ENCODE peak calls at places on chromosome 7, in ten cellular contexts. One of them, this sample, is unnamed.

GRCh38 chr7:43799605-43800004 is 41.1 kb downstream of the BLVRA start:
- DNase-seq in GM23338: no peak
- DNase-seq in C1 segment of cervical spinal cord: no peak
- DNase-seq in sciatic nerve: no peak
- DNase-seq in activated T-helper 1 cell treated with Interleukin-2 at 50 U/mL for 16 hours: no peak
- DNase-seq in hepatic stellate cell: no peak
- DNase-seq in Right ventricle myocardium inferior: no peak
- DNase-seq in heart right ventricle: no peak
- DNase-seq in frontal cortex: no peak
- DNase-seq in activated naive CD4-positive, alpha-beta T cell treated with anti-CD3 and anti-CD28 coated beads for 36 hours: peak
- DNase-seq in this sample: no peak

GRCh38 chr7:156496491-156497264 is 143.9 kb upstream of the RNF32 start:
- DNase-seq in GM23338: no peak
- DNase-seq in C1 segment of cervical spinal cord: no peak
- DNase-seq in sciatic nerve: no peak
- DNase-seq in activated T-helper 1 cell treated with Interleukin-2 at 50 U/mL for 16 hours: no peak
- DNase-seq in hepatic stellate cell: no peak
- DNase-seq in Right ventricle myocardium inferior: no peak
- DNase-seq in heart right ventricle: no peak
- DNase-seq in frontal cortex: no peak
- DNase-seq in activated naive CD4-positive, alpha-beta T cell treated with anti-CD3 and anti-CD28 coated beads for 36 hours: no peak
- DNase-seq in this sample: no peak

GRCh38 chr7:82506702-82507101 is 63.1 kb upstream of the CACNA2D1 start:
- DNase-seq in GM23338: no peak
- DNase-seq in C1 segment of cervical spinal cord: no peak
- DNase-seq in sciatic nerve: no peak
- DNase-seq in activated T-helper 1 cell treated with Interleukin-2 at 50 U/mL for 16 hours: no peak
- DNase-seq in hepatic stellate cell: peak
- DNase-seq in Right ventricle myocardium inferior: no peak
- DNase-seq in heart right ventricle: peak
- DNase-seq in frontal cortex: peak
- DNase-seq in activated naive CD4-positive, alpha-beta T cell treated with anti-CD3 and anti-CD28 coated beads for 36 hours: no peak
- DNase-seq in this sample: no peak

GRCh38 chr7:97012293-97013005 is 7.1 kb downstream of the DLX6 start:
- DNase-seq in GM23338: peak
- DNase-seq in C1 segment of cervical spinal cord: no peak
- DNase-seq in sciatic nerve: no peak
- DNase-seq in activated T-helper 1 cell treated with Interleukin-2 at 50 U/mL for 16 hours: no peak
- DNase-seq in hepatic stellate cell: no peak
- DNase-seq in Right ventricle myocardium inferior: no peak
- DNase-seq in heart right ventricle: no peak
- DNase-seq in frontal cortex: no peak
- DNase-seq in activated naive CD4-positive, alpha-beta T cell treated with anti-CD3 and anti-CD28 coated beads for 36 hours: no peak
- DNase-seq in this sample: no peak

GRCh38 chr7:2355079-2356008 is 717 bp downstream of the EIF3B start:
- DNase-seq in GM23338: peak
- DNase-seq in C1 segment of cervical spinal cord: no peak
- DNase-seq in sciatic nerve: no peak
- DNase-seq in activated T-helper 1 cell treated with Interleukin-2 at 50 U/mL for 16 hours: no peak
- DNase-seq in hepatic stellate cell: peak
- DNase-seq in Right ventricle myocardium inferior: no peak
- DNase-seq in heart right ventricle: no peak
- DNase-seq in frontal cortex: no peak
- DNase-seq in activated naive CD4-positive, alpha-beta T cell treated with anti-CD3 and anti-CD28 coated beads for 36 hours: peak
- DNase-seq in this sample: peak

GRCh38 chr7:77258593-77258992 is 59.0 kb upstream of the FGL2 start:
- DNase-seq in GM23338: no peak
- DNase-seq in C1 segment of cervical spinal cord: no peak
- DNase-seq in sciatic nerve: no peak
- DNase-seq in activated T-helper 1 cell treated with Interleukin-2 at 50 U/mL for 16 hours: no peak
- DNase-seq in hepatic stellate cell: no peak
- DNase-seq in Right ventricle myocardium inferior: no peak
- DNase-seq in heart right ventricle: no peak
- DNase-seq in frontal cortex: no peak
- DNase-seq in activated naive CD4-positive, alpha-beta T cell treated with anti-CD3 and anti-CD28 coated beads for 36 hours: no peak
- DNase-seq in this sample: no peak

GRCh38 chr7:85030893-85031292 is 156.0 kb downstream of the SEMA3D start:
- DNase-seq in GM23338: peak
- DNase-seq in C1 segment of cervical spinal cord: no peak
- DNase-seq in sciatic nerve: no peak
- DNase-seq in activated T-helper 1 cell treated with Interleukin-2 at 50 U/mL for 16 hours: no peak
- DNase-seq in hepatic stellate cell: peak
- DNase-seq in Right ventricle myocardium inferior: no peak
- DNase-seq in heart right ventricle: no peak
- DNase-seq in frontal cortex: peak
- DNase-seq in activated naive CD4-positive, alpha-beta T cell treated with anti-CD3 and anti-CD28 coated beads for 36 hours: no peak
- DNase-seq in this sample: no peak

GRCh38 chr7:130430841-130431713 is 9.7 kb downstream of the CEP41 start:
- DNase-seq in GM23338: no peak
- DNase-seq in C1 segment of cervical spinal cord: no peak
- DNase-seq in sciatic nerve: no peak
- DNase-seq in activated T-helper 1 cell treated with Interleukin-2 at 50 U/mL for 16 hours: no peak
- DNase-seq in hepatic stellate cell: peak
- DNase-seq in Right ventricle myocardium inferior: no peak
- DNase-seq in heart right ventricle: no peak
- DNase-seq in frontal cortex: no peak
- DNase-seq in activated naive CD4-positive, alpha-beta T cell treated with anti-CD3 and anti-CD28 coated beads for 36 hours: no peak
- DNase-seq in this sample: no peak

GRCh38 chr7:45456105-45456504 is 118.1 kb upstream of the ADCY1 start:
- DNase-seq in GM23338: no peak
- DNase-seq in C1 segment of cervical spinal cord: no peak
- DNase-seq in sciatic nerve: no peak
- DNase-seq in activated T-helper 1 cell treated with Interleukin-2 at 50 U/mL for 16 hours: no peak
- DNase-seq in hepatic stellate cell: no peak
- DNase-seq in Right ventricle myocardium inferior: no peak
- DNase-seq in heart right ventricle: no peak
- DNase-seq in frontal cortex: no peak
- DNase-seq in activated naive CD4-positive, alpha-beta T cell treated with anti-CD3 and anti-CD28 coated beads for 36 hours: no peak
- DNase-seq in this sample: no peak

GRCh38 chr7:122556873-122557542 is 141.9 kb downstream of the RNF133 start:
- DNase-seq in GM23338: no peak
- DNase-seq in C1 segment of cervical spinal cord: no peak
- DNase-seq in sciatic nerve: no peak
- DNase-seq in activated T-helper 1 cell treated with Interleukin-2 at 50 U/mL for 16 hours: no peak
- DNase-seq in hepatic stellate cell: no peak
- DNase-seq in Right ventricle myocardium inferior: no peak
- DNase-seq in heart right ventricle: no peak
- DNase-seq in frontal cortex: no peak
- DNase-seq in activated naive CD4-positive, alpha-beta T cell treated with anti-CD3 and anti-CD28 coated beads for 36 hours: no peak
- DNase-seq in this sample: no peak

GRCh38 chr7:104264281-104264680 is 56.5 kb upstream of the ORC5 start:
- DNase-seq in GM23338: no peak
- DNase-seq in C1 segment of cervical spinal cord: no peak
- DNase-seq in sciatic nerve: no peak
- DNase-seq in activated T-helper 1 cell treated with Interleukin-2 at 50 U/mL for 16 hours: no peak
- DNase-seq in hepatic stellate cell: no peak
- DNase-seq in Right ventricle myocardium inferior: no peak
- DNase-seq in heart right ventricle: no peak
- DNase-seq in frontal cortex: no peak
- DNase-seq in activated naive CD4-positive, alpha-beta T cell treated with anti-CD3 and anti-CD28 coated beads for 36 hours: no peak
- DNase-seq in this sample: no peak

GRCh38 chr7:142878315-142878714 is 7.2 kb downstream of the TRPV6 start:
- DNase-seq in GM23338: no peak
- DNase-seq in C1 segment of cervical spinal cord: no peak
- DNase-seq in sciatic nerve: no peak
- DNase-seq in activated T-helper 1 cell treated with Interleukin-2 at 50 U/mL for 16 hours: no peak
- DNase-seq in hepatic stellate cell: no peak
- DNase-seq in Right ventricle myocardium inferior: no peak
- DNase-seq in heart right ventricle: no peak
- DNase-seq in frontal cortex: no peak
- DNase-seq in activated naive CD4-positive, alpha-beta T cell treated with anti-CD3 and anti-CD28 coated beads for 36 hours: no peak
- DNase-seq in this sample: no peak

GRCh38 chr7:13201628-13202027 is 514.2 kb downstream of the ARL4A start:
- DNase-seq in GM23338: no peak
- DNase-seq in C1 segment of cervical spinal cord: no peak
- DNase-seq in sciatic nerve: no peak
- DNase-seq in activated T-helper 1 cell treated with Interleukin-2 at 50 U/mL for 16 hours: no peak
- DNase-seq in hepatic stellate cell: no peak
- DNase-seq in Right ventricle myocardium inferior: no peak
- DNase-seq in heart right ventricle: no peak
- DNase-seq in frontal cortex: no peak
- DNase-seq in activated naive CD4-positive, alpha-beta T cell treated with anti-CD3 and anti-CD28 coated beads for 36 hours: no peak
- DNase-seq in this sample: no peak

GRCh38 chr7:113086928-113087277 is 276 bp upstream of the GPR85 start:
- DNase-seq in GM23338: no peak
- DNase-seq in C1 segment of cervical spinal cord: no peak
- DNase-seq in sciatic nerve: no peak
- DNase-seq in activated T-helper 1 cell treated with Interleukin-2 at 50 U/mL for 16 hours: no peak
- DNase-seq in hepatic stellate cell: no peak
- DNase-seq in Right ventricle myocardium inferior: no peak
- DNase-seq in heart right ventricle: no peak
- DNase-seq in frontal cortex: no peak
- DNase-seq in activated naive CD4-positive, alpha-beta T cell treated with anti-CD3 and anti-CD28 coated beads for 36 hours: no peak
- DNase-seq in this sample: no peak

GRCh38 chr7:148838905-148839304 is 45.2 kb downstream of the EZH2 start:
- DNase-seq in GM23338: no peak
- DNase-seq in C1 segment of cervical spinal cord: no peak
- DNase-seq in sciatic nerve: no peak
- DNase-seq in activated T-helper 1 cell treated with Interleukin-2 at 50 U/mL for 16 hours: no peak
- DNase-seq in hepatic stellate cell: no peak
- DNase-seq in Right ventricle myocardium inferior: no peak
- DNase-seq in heart right ventricle: no peak
- DNase-seq in frontal cortex: no peak
- DNase-seq in activated naive CD4-positive, alpha-beta T cell treated with anti-CD3 and anti-CD28 coated beads for 36 hours: no peak
- DNase-seq in this sample: no peak

GRCh38 chr7:4689668-4690067 is 7.6 kb downstream of the FOXK1 start:
- DNase-seq in GM23338: no peak
- DNase-seq in C1 segment of cervical spinal cord: no peak
- DNase-seq in sciatic nerve: no peak
- DNase-seq in activated T-helper 1 cell treated with Interleukin-2 at 50 U/mL for 16 hours: no peak
- DNase-seq in hepatic stellate cell: no peak
- DNase-seq in Right ventricle myocardium inferior: no peak
- DNase-seq in heart right ventricle: no peak
- DNase-seq in frontal cortex: no peak
- DNase-seq in activated naive CD4-positive, alpha-beta T cell treated with anti-CD3 and anti-CD28 coated beads for 36 hours: no peak
- DNase-seq in this sample: no peak

GRCh38 chr7:27670676-27671075 is 8.0 kb upstream of the HIBADH start:
- DNase-seq in GM23338: no peak
- DNase-seq in C1 segment of cervical spinal cord: no peak
- DNase-seq in sciatic nerve: no peak
- DNase-seq in activated T-helper 1 cell treated with Interleukin-2 at 50 U/mL for 16 hours: no peak
- DNase-seq in hepatic stellate cell: no peak
- DNase-seq in Right ventricle myocardium inferior: no peak
- DNase-seq in heart right ventricle: no peak
- DNase-seq in frontal cortex: no peak
- DNase-seq in activated naive CD4-positive, alpha-beta T cell treated with anti-CD3 and anti-CD28 coated beads for 36 hours: no peak
- DNase-seq in this sample: no peak

GRCh38 chr7:127650842-127651555 is 995 bp upstream of the SND1 start:
- DNase-seq in GM23338: peak
- DNase-seq in C1 segment of cervical spinal cord: no peak
- DNase-seq in sciatic nerve: no peak
- DNase-seq in activated T-helper 1 cell treated with Interleukin-2 at 50 U/mL for 16 hours: no peak
- DNase-seq in hepatic stellate cell: no peak
- DNase-seq in Right ventricle myocardium inferior: no peak
- DNase-seq in heart right ventricle: no peak
- DNase-seq in frontal cortex: no peak
- DNase-seq in activated naive CD4-positive, alpha-beta T cell treated with anti-CD3 and anti-CD28 coated beads for 36 hours: peak
- DNase-seq in this sample: no peak

GRCh38 chr7:100211342-100211780 is 8.4 kb upstream of the PVRIG start:
- DNase-seq in GM23338: no peak
- DNase-seq in C1 segment of cervical spinal cord: no peak
- DNase-seq in sciatic nerve: no peak
- DNase-seq in activated T-helper 1 cell treated with Interleukin-2 at 50 U/mL for 16 hours: no peak
- DNase-seq in hepatic stellate cell: no peak
- DNase-seq in Right ventricle myocardium inferior: no peak
- DNase-seq in heart right ventricle: no peak
- DNase-seq in frontal cortex: no peak
- DNase-seq in activated naive CD4-positive, alpha-beta T cell treated with anti-CD3 and anti-CD28 coated beads for 36 hours: peak
- DNase-seq in this sample: no peak

GRCh38 chr7:132386249-132386681 is 190.0 kb downstream of the PLXNA4 start:
- DNase-seq in GM23338: no peak
- DNase-seq in C1 segment of cervical spinal cord: no peak
- DNase-seq in sciatic nerve: peak
- DNase-seq in activated T-helper 1 cell treated with Interleukin-2 at 50 U/mL for 16 hours: no peak
- DNase-seq in hepatic stellate cell: no peak
- DNase-seq in Right ventricle myocardium inferior: no peak
- DNase-seq in heart right ventricle: peak
- DNase-seq in frontal cortex: no peak
- DNase-seq in activated naive CD4-positive, alpha-beta T cell treated with anti-CD3 and anti-CD28 coated beads for 36 hours: no peak
- DNase-seq in this sample: no peak

GRCh38 chr7:12719141-12719919 is 31.9 kb downstream of the ARL4A start:
- DNase-seq in GM23338: no peak
- DNase-seq in C1 segment of cervical spinal cord: no peak
- DNase-seq in sciatic nerve: no peak
- DNase-seq in activated T-helper 1 cell treated with Interleukin-2 at 50 U/mL for 16 hours: no peak
- DNase-seq in hepatic stellate cell: peak
- DNase-seq in Right ventricle myocardium inferior: no peak
- DNase-seq in heart right ventricle: no peak
- DNase-seq in frontal cortex: no peak
- DNase-seq in activated naive CD4-positive, alpha-beta T cell treated with anti-CD3 and anti-CD28 coated beads for 36 hours: no peak
- DNase-seq in this sample: no peak

GRCh38 chr7:80583901-80584300 is 54.5 kb upstream of the CD36 start:
- DNase-seq in GM23338: no peak
- DNase-seq in C1 segment of cervical spinal cord: no peak
- DNase-seq in sciatic nerve: peak
- DNase-seq in activated T-helper 1 cell treated with Interleukin-2 at 50 U/mL for 16 hours: no peak
- DNase-seq in hepatic stellate cell: no peak
- DNase-seq in Right ventricle myocardium inferior: peak
- DNase-seq in heart right ventricle: no peak
- DNase-seq in frontal cortex: no peak
- DNase-seq in activated naive CD4-positive, alpha-beta T cell treated with anti-CD3 and anti-CD28 coated beads for 36 hours: no peak
- DNase-seq in this sample: no peak

GRCh38 chr7:131255242-131255641 is 72.4 kb upstream of the MKLN1 start:
- DNase-seq in GM23338: no peak
- DNase-seq in C1 segment of cervical spinal cord: no peak
- DNase-seq in sciatic nerve: no peak
- DNase-seq in activated T-helper 1 cell treated with Interleukin-2 at 50 U/mL for 16 hours: no peak
- DNase-seq in hepatic stellate cell: no peak
- DNase-seq in Right ventricle myocardium inferior: no peak
- DNase-seq in heart right ventricle: no peak
- DNase-seq in frontal cortex: no peak
- DNase-seq in activated naive CD4-positive, alpha-beta T cell treated with anti-CD3 and anti-CD28 coated beads for 36 hours: no peak
- DNase-seq in this sample: no peak

GRCh38 chr7:927031-927671 is 27.3 kb downstream of the ADAP1 start:
- DNase-seq in GM23338: no peak
- DNase-seq in C1 segment of cervical spinal cord: peak
- DNase-seq in sciatic nerve: peak
- DNase-seq in activated T-helper 1 cell treated with Interleukin-2 at 50 U/mL for 16 hours: no peak
- DNase-seq in hepatic stellate cell: no peak
- DNase-seq in Right ventricle myocardium inferior: peak
- DNase-seq in heart right ventricle: no peak
- DNase-seq in frontal cortex: no peak
- DNase-seq in activated naive CD4-positive, alpha-beta T cell treated with anti-CD3 and anti-CD28 coated beads for 36 hours: no peak
- DNase-seq in this sample: no peak

GRCh38 chr7:157329447-157329846 is 7.4 kb upstream of the DNAJB6 start:
- DNase-seq in GM23338: no peak
- DNase-seq in C1 segment of cervical spinal cord: no peak
- DNase-seq in sciatic nerve: no peak
- DNase-seq in activated T-helper 1 cell treated with Interleukin-2 at 50 U/mL for 16 hours: no peak
- DNase-seq in hepatic stellate cell: no peak
- DNase-seq in Right ventricle myocardium inferior: no peak
- DNase-seq in heart right ventricle: no peak
- DNase-seq in frontal cortex: no peak
- DNase-seq in activated naive CD4-positive, alpha-beta T cell treated with anti-CD3 and anti-CD28 coated beads for 36 hours: no peak
- DNase-seq in this sample: no peak